ENCODE peak calls at places on chromosomes 5 and 9, in eight cellular contexts. M is stimulated activated naive CD8-positive, alpha-beta T cell treated with anti-CD3 and anti-CD28 coated beads, Interleukin-15, amount 100 ng/mL, for 72 hours; S is activated naive CD4-positive, alpha-beta T cell treated with anti-CD3 and anti-CD28 coated beads for 36 hours; L is glomerular endothelial cell; Q is T-helper 9 cell; R is lower leg skin; T is osteoblast; D is ecto neural progenitor cell. V is an unnamed sample.

GRCh38 chr5:65695162-65695755 is 26.6 kb downstream of the SGTB start:
- DNase-seq in M (no peak), S (no peak), L (no peak), Q (no peak), R (no peak), T (no peak), D (no peak), V (no peak)

GRCh38 chr5:68823301-68823700 is 270.5 kb upstream of the SLC30A5 start:
- DNase-seq in M (no peak), S (no peak), L (no peak), Q (no peak), R (no peak), T (no peak), D (no peak), V (no peak)

GRCh38 chr5:71943874-71944273 is 163.4 kb upstream of the MAP1B start:
- DNase-seq in M (no peak), S (no peak), L (no peak), Q (no peak), R (no peak), T (no peak), D (no peak), V (no peak)

GRCh38 chr9:83385317-83385716 is 152.9 kb downstream of the FRMD3 start:
- DNase-seq in M (no peak), S (no peak), L (no peak), Q (no peak), R (no peak), T (no peak), D (no peak), V (no peak)

GRCh38 chr9:95611354-95611753 is 94.6 kb upstream of the PTCH1 start:
- DNase-seq in M (no peak), S (no peak), L (no peak), Q (no peak), R (no peak), T (no peak), D (no peak), V (no peak)

GRCh38 chr5:73544429-73545402 is 20.7 kb downstream of the ANKRA2 start:
- DNase-seq in M (no peak), S (no peak), L (peak; percentile 80), Q (no peak), R (no peak), T (no peak), D (no peak), V (no peak)

GRCh38 chr9:97809666-97810344 is 43.2 kb upstream of the FOXE1 start:
- DNase-seq in M (no peak), S (peak; percentile 22), L (no peak), Q (no peak), R (no peak), T (peak; percentile 45), D (no peak), V (no peak)

GRCh38 chr9:6805532-6805931 is 47.8 kb downstream of the KDM4C start:
- DNase-seq in M (no peak), S (no peak), L (no peak), Q (no peak), R (no peak), T (peak; percentile 95), D (no peak), V (no peak)

GRCh38 chr5:57292336-57292735 is 118.5 kb downstream of the GPBP1 start:
- DNase-seq in M (no peak), S (no peak), L (no peak), Q (no peak), R (no peak), T (no peak), D (no peak), V (no peak)

GRCh38 chr5:10481241-10481932 is 39.7 kb downstream of the ROPN1L start:
- DNase-seq in M (no peak), S (no peak), L (no peak), Q (no peak), R (no peak), T (no peak), D (no peak), V (no peak)

GRCh38 chr5:111851616-111852015 is 94.6 kb upstream of the NREP start:
- DNase-seq in M (no peak), S (no peak), L (no peak), Q (no peak), R (no peak), T (no peak), D (no peak), V (no peak)

GRCh38 chr9:108580021-108580439 is 275.8 kb downstream of the ACTL7B start:
- DNase-seq in M (no peak), S (no peak), L (no peak), Q (no peak), R (peak; percentile 76), T (no peak), D (no peak), V (no peak)

GRCh38 chr9:3909966-3910650 is 384.3 kb upstream of the RFX3 start:
- DNase-seq in M (peak; percentile 12), S (no peak), L (no peak), Q (no peak), R (no peak), T (no peak), D (no peak), V (no peak)